ENCODE peak calls at places on chromosomes 12 and 14, in ten cellular contexts. O is kidney epithelial cell, B is nephron progenitor cell, E is neural crest cell, C is IMR-90, Q is cardiac muscle cell, A is GM12865, V is A549, W is BJ, P is ovary. T is an unnamed sample.

GRCh38 chr14:58491593-58491992 is 64.1 kb downstream of the KIAA0586 start:
- DNase-seq in O (no peak), B (no peak), E (no peak), C (peak), Q (peak), A (no peak), V (no peak), W (no peak), P (no peak), T (no peak)

GRCh38 chr14:22047105-22047504 is 373.5 kb upstream of the OR4E1 start:
- DNase-seq in O (no peak), B (no peak), E (peak), C (no peak), Q (no peak), A (peak), V (peak), W (no peak), P (no peak), T (peak)

GRCh38 chr14:84482256-84483071 is 1047.5 kb upstream of the FLRT2 start:
- DNase-seq in O (peak), B (no peak), E (no peak), C (peak), Q (peak), A (no peak), V (no peak), W (peak), P (no peak), T (no peak)

GRCh38 chr12:110258466-110258865 is 22.6 kb upstream of the ATP2A2 start:
- DNase-seq in O (no peak), B (no peak), E (no peak), C (no peak), Q (no peak), A (no peak), V (no peak), W (no peak), P (no peak), T (no peak)

GRCh38 chr14:92956961-92957360 is 34.0 kb downstream of the CHGA start:
- DNase-seq in O (no peak), B (no peak), E (no peak), C (no peak), Q (no peak), A (no peak), V (no peak), W (no peak), P (no peak), T (no peak)

GRCh38 chr14:24255931-24256696 is 6.9 kb downstream of the TGM1 start:
- DNase-seq in O (no peak), B (no peak), E (no peak), C (no peak), Q (no peak), A (no peak), V (no peak), W (no peak), P (no peak), T (no peak)

GRCh38 chr12:6253278-6253677 is 53.1 kb downstream of the CD9 start:
- DNase-seq in O (no peak), B (no peak), E (no peak), C (no peak), Q (no peak), A (no peak), V (no peak), W (no peak), P (no peak), T (no peak)

GRCh38 chr14:90495357-90496276 is 98.8 kb downstream of the CALM1 start:
- DNase-seq in O (no peak), B (peak), E (peak), C (peak), Q (peak), A (peak), V (peak), W (no peak), P (peak), T (peak)

GRCh38 chr14:21169587-21169986 is 13.7 kb upstream of the OR5AU1 start:
- DNase-seq in O (no peak), B (no peak), E (no peak), C (no peak), Q (no peak), A (no peak), V (no peak), W (no peak), P (no peak), T (no peak)

GRCh38 chr12:67929373-67929772 is 59.9 kb upstream of the IFNG-AS1 start:
- DNase-seq in O (no peak), B (no peak), E (no peak), C (no peak), Q (no peak), A (no peak), V (no peak), W (no peak), P (no peak), T (no peak)
- TF ChIP-seq CTCF in O (no peak), B (no peak), E (no peak), C (no peak), Q (no peak), A (no peak), V (no peak), W (no peak), P (no peak), T (no peak)

GRCh38 chr12:26798013-26798412 is 35.0 kb downstream of the ITPR2 start:
- DNase-seq in O (peak), B (peak), E (no peak), C (peak), Q (peak), A (no peak), V (no peak), W (peak), P (no peak), T (no peak)
- TF ChIP-seq CTCF in O (no peak), B (no peak), E (no peak), C (no peak), Q (no peak), A (no peak), V (no peak), W (no peak), P (no peak), T (no peak)

GRCh38 chr12:55715169-55715764 is 579 bp upstream of the BLOC1S1 start:
- DNase-seq in O (no peak), B (no peak), E (no peak), C (no peak), Q (no peak), A (no peak), V (no peak), W (no peak), P (no peak), T (no peak)

GRCh38 chr12:55716582-55717396 is 943 bp downstream of the BLOC1S1 start:
- DNase-seq in O (no peak), B (no peak), E (no peak), C (no peak), Q (no peak), A (no peak), V (no peak), W (no peak), P (no peak), T (no peak)

GRCh38 chr12:55717397-55718007 is 1.7 kb downstream of the BLOC1S1 start:
- DNase-seq in O (no peak), B (no peak), E (no peak), C (peak), Q (no peak), A (peak), V (no peak), W (no peak), P (no peak), T (no peak)

GRCh38 chr12:55718020-55718419 is 2.2 kb upstream of the RDH5 start:
- DNase-seq in O (no peak), B (peak), E (no peak), C (no peak), Q (peak), A (no peak), V (no peak), W (no peak), P (peak), T (no peak)

DNA sequence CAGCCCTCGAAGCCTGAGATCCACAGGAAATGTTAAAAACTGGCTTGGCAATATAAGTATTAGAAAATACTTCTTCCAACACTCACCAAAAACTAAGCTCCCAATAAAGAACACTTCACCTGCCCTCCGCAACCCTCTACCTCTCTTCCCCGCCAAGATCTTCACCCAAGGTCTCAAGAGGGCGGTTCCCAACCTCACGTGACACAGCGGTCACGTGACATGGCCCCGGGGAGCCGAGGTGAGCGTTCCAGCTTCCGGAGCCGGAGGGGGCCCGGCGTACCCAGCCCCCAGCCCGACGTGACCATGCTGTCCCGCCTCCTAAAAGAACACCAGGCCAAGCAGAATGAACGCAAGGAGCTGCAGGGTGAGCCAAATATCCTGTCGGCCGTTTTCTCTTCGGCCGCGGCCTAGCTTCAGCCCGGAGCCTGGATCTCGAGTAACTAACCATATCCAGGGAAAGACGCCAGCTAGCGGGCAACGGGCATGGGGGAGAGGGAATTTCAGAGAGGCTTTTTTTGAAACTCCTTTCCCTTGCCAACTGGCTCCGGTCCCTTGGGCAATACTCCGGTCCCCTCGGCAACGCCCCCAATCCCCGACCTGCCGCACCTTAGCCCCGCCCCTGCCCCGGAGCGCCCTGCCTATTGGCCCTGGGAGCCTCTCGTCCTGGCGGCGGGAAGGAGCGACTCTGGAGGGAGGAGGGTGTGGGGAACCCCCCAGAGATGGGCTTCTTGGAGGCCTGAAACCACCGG is at the start of gene BLOC1S1:
- DNase-seq in O (no peak), B (peak), E (peak), C (peak), Q (peak), A (peak), V (peak), W (no peak), P (peak), T (peak)
- TF ChIP-seq CTCF in O (no peak), B (no peak), E (peak), C (no peak), Q (no peak), A (no peak), V (no peak), W (peak), P (peak), T (no peak)

GRCh38 chr12:56080556-56081138 is 682 bp downstream of the ERBB3 start:
- DNase-seq in O (no peak), B (no peak), E (no peak), C (no peak), Q (no peak), A (no peak), V (peak), W (no peak), P (no peak), T (no peak)
- TF ChIP-seq CTCF in O (peak), B (no peak), E (peak), C (no peak), Q (no peak), A (no peak), V (no peak), W (no peak), P (no peak), T (no peak)